ENCODE peak calls at places on chromosomes 5 and 9, in four cellular contexts. One of them, this sample, is unnamed.

GRCh38 chr5:96408276-96408777 is 24.7 kb downstream of the PCSK1 start:
- DNase-seq in M059J: peak; percentile 88
- DNase-seq in AG20443: peak; percentile 70
- DNase-seq in activated naive CD4-positive, alpha-beta T cell: no peak
- DNase-seq in this sample: no peak

GRCh38 chr9:80114241-80114640 is 542.5 kb downstream of the TLE4 start:
- DNase-seq in M059J: no peak
- DNase-seq in AG20443: no peak
- DNase-seq in activated naive CD4-positive, alpha-beta T cell: no peak
- DNase-seq in this sample: no peak

GRCh38 chr9:23537192-23538059 is 288.6 kb downstream of the ELAVL2 start:
- DNase-seq in M059J: no peak
- DNase-seq in AG20443: no peak
- DNase-seq in activated naive CD4-positive, alpha-beta T cell: no peak
- DNase-seq in this sample: peak; percentile 88

GRCh38 chr5:64615895-64616294 is 74.4 kb upstream of the SHISAL2B start:
- DNase-seq in M059J: no peak
- DNase-seq in AG20443: no peak
- DNase-seq in activated naive CD4-positive, alpha-beta T cell: no peak
- DNase-seq in this sample: no peak

GRCh38 chr9:110249639-110250038 is 6.7 kb downstream of the TXN start:
- DNase-seq in M059J: no peak
- DNase-seq in AG20443: no peak
- DNase-seq in activated naive CD4-positive, alpha-beta T cell: no peak
- DNase-seq in this sample: no peak

GRCh38 chr9:98654247-98654646 is 54.5 kb downstream of the GABBR2 start:
- DNase-seq in M059J: no peak
- DNase-seq in AG20443: peak; percentile 82
- DNase-seq in activated naive CD4-positive, alpha-beta T cell: no peak
- DNase-seq in this sample: no peak

GRCh38 chr5:91528831-91529230 is 145.7 kb upstream of the ARRDC3 start:
- DNase-seq in M059J: no peak
- DNase-seq in AG20443: no peak
- DNase-seq in activated naive CD4-positive, alpha-beta T cell: no peak
- DNase-seq in this sample: no peak

GRCh38 chr5:142823176-142823575 is 53.0 kb downstream of the ARHGAP26 start:
- DNase-seq in M059J: peak; percentile 46
- DNase-seq in AG20443: no peak
- DNase-seq in activated naive CD4-positive, alpha-beta T cell: no peak
- DNase-seq in this sample: no peak

GRCh38 chr9:123933401-123933800 is 3.5 kb upstream of the DENND1A start:
- DNase-seq in M059J: peak; percentile 87
- DNase-seq in AG20443: peak; percentile 55
- DNase-seq in activated naive CD4-positive, alpha-beta T cell: no peak
- DNase-seq in this sample: no peak

GRCh38 chr5:139394654-139395566 is at the start of gene PROB1:
- DNase-seq in M059J: no peak
- DNase-seq in AG20443: peak; percentile 61
- DNase-seq in activated naive CD4-positive, alpha-beta T cell: no peak
- DNase-seq in this sample: no peak

GRCh38 chr5:146291421-146292074 is 47.1 kb upstream of the POU4F3 start:
- DNase-seq in M059J: peak; percentile 64
- DNase-seq in AG20443: peak; percentile 58
- DNase-seq in activated naive CD4-positive, alpha-beta T cell: no peak
- DNase-seq in this sample: peak; percentile 66

GRCh38 chr5:109844695-109845094 is 155.0 kb downstream of the MAN2A1 start:
- DNase-seq in M059J: no peak
- DNase-seq in AG20443: peak; percentile 49
- DNase-seq in activated naive CD4-positive, alpha-beta T cell: no peak
- DNase-seq in this sample: no peak

GRCh38 chr5:41856644-41857491 is 13.4 kb downstream of the OXCT1 start:
- DNase-seq in M059J: peak; percentile 73
- DNase-seq in AG20443: peak; percentile 75
- DNase-seq in activated naive CD4-positive, alpha-beta T cell: peak; percentile 2
- DNase-seq in this sample: peak; percentile 80

GRCh38 chr5:110957934-110958333 is 113.6 kb upstream of the TSLP start:
- DNase-seq in M059J: peak; percentile 28
- DNase-seq in AG20443: no peak
- DNase-seq in activated naive CD4-positive, alpha-beta T cell: no peak
- DNase-seq in this sample: no peak

GRCh38 chr5:101461455-101461854 is 558.4 kb upstream of the ST8SIA4 start:
- DNase-seq in M059J: no peak
- DNase-seq in AG20443: no peak
- DNase-seq in activated naive CD4-positive, alpha-beta T cell: no peak
- DNase-seq in this sample: no peak

GRCh38 chr5:54021413-54022155 is 288.8 kb downstream of the ARL15 start:
- DNase-seq in M059J: no peak
- DNase-seq in AG20443: peak; percentile 16
- DNase-seq in activated naive CD4-positive, alpha-beta T cell: no peak
- DNase-seq in this sample: no peak

GRCh38 chr5:149215478-149216042 is 56.1 kb upstream of the AFAP1L1 start:
- DNase-seq in M059J: peak; percentile 78
- DNase-seq in AG20443: peak; percentile 80
- DNase-seq in activated naive CD4-positive, alpha-beta T cell: no peak
- DNase-seq in this sample: no peak

GRCh38 chr9:135224921-135225541 is 137.6 kb downstream of the OLFM1 start:
- DNase-seq in M059J: no peak
- DNase-seq in AG20443: no peak
- DNase-seq in activated naive CD4-positive, alpha-beta T cell: no peak
- DNase-seq in this sample: peak; percentile 50

GRCh38 chr5:75051217-75051751 is 1.1 kb downstream of the GCNT4 start:
- DNase-seq in M059J: no peak
- DNase-seq in AG20443: no peak
- DNase-seq in activated naive CD4-positive, alpha-beta T cell: no peak
- DNase-seq in this sample: no peak

GRCh38 chr9:32644698-32645097 is 9.2 kb upstream of the TAF1L start:
- DNase-seq in M059J: peak; percentile 95
- DNase-seq in AG20443: peak; percentile 60
- DNase-seq in activated naive CD4-positive, alpha-beta T cell: no peak
- DNase-seq in this sample: no peak

GRCh38 chr5:14428302-14429081 is 153.1 kb upstream of the OTULINL start:
- DNase-seq in M059J: peak; percentile 78
- DNase-seq in AG20443: peak; percentile 44
- DNase-seq in activated naive CD4-positive, alpha-beta T cell: no peak
- DNase-seq in this sample: no peak

GRCh38 chr9:117763314-117763713 is 59.1 kb downstream of the TLR4 start:
- DNase-seq in M059J: peak; percentile 91
- DNase-seq in AG20443: peak; percentile 39
- DNase-seq in activated naive CD4-positive, alpha-beta T cell: no peak
- DNase-seq in this sample: no peak

GRCh38 chr5:120457839-120458507 is 6.1 kb upstream of the PRR16 start:
- DNase-seq in M059J: peak; percentile 83
- DNase-seq in AG20443: peak; percentile 24
- DNase-seq in activated naive CD4-positive, alpha-beta T cell: no peak
- DNase-seq in this sample: peak; percentile 64

GRCh38 chr5:4725594-4725993 is 414.5 kb upstream of the ADAMTS16 start:
- DNase-seq in M059J: no peak
- DNase-seq in AG20443: no peak
- DNase-seq in activated naive CD4-positive, alpha-beta T cell: no peak
- DNase-seq in this sample: no peak

GRCh38 chr9:124079176-124079925 is 67.8 kb downstream of the LHX2 start:
- DNase-seq in M059J: peak; percentile 93
- DNase-seq in AG20443: peak; percentile 81
- DNase-seq in activated naive CD4-positive, alpha-beta T cell: no peak
- DNase-seq in this sample: no peak

GRCh38 chr9:70403618-70404025 is 10.8 kb downstream of the KLF9 start:
- DNase-seq in M059J: peak; percentile 67
- DNase-seq in AG20443: no peak
- DNase-seq in activated naive CD4-positive, alpha-beta T cell: no peak
- DNase-seq in this sample: no peak

GRCh38 chr5:99019812-99020697 is 91.2 kb upstream of the CHD1 start:
- DNase-seq in M059J: peak; percentile 94
- DNase-seq in AG20443: peak; percentile 82
- DNase-seq in activated naive CD4-positive, alpha-beta T cell: no peak
- DNase-seq in this sample: peak; percentile 55

This sample was measured in NCI-H82.